ENCODE peak calls at places on chromosomes 13 and 19, in eight cellular contexts. One of them, this sample, is unnamed.

GRCh38 chr19:2661615-2662014 is 40.9 kb downstream of the GNG7 start:
- DNase-seq in AML-193: peak
- DNase-seq in PC-3: peak
- DNase-seq in stimulated activated CD4-positive, alpha-beta T cell treated with anti-CD3 and anti-CD28 coated beads, Interleukin-1b, Interleukin-23, amount 100 ng/mL, for 4 hours: no peak
- DNase-seq in activated B cell treated with CpG ODN at 0.5 μM for 24 hours: no peak
- DNase-seq in psoas muscle: no peak
- DNase-seq in T-helper 2 cell: no peak
- DNase-seq in ovary: no peak
- DNase-seq in this sample: no peak

GRCh38 chr13:98782654-98783053 is 30.2 kb upstream of the SLC15A1 start:
- DNase-seq in AML-193: no peak
- DNase-seq in PC-3: no peak
- DNase-seq in stimulated activated CD4-positive, alpha-beta T cell treated with anti-CD3 and anti-CD28 coated beads, Interleukin-1b, Interleukin-23, amount 100 ng/mL, for 4 hours: no peak
- DNase-seq in activated B cell treated with CpG ODN at 0.5 μM for 24 hours: no peak
- DNase-seq in psoas muscle: no peak
- DNase-seq in T-helper 2 cell: no peak
- DNase-seq in ovary: no peak
- DNase-seq in this sample: no peak

GRCh38 chr19:12985049-12985776 is 10.1 kb upstream of the NFIX start:
- DNase-seq in AML-193: no peak
- DNase-seq in PC-3: no peak
- DNase-seq in stimulated activated CD4-positive, alpha-beta T cell treated with anti-CD3 and anti-CD28 coated beads, Interleukin-1b, Interleukin-23, amount 100 ng/mL, for 4 hours: no peak
- DNase-seq in activated B cell treated with CpG ODN at 0.5 μM for 24 hours: no peak
- DNase-seq in psoas muscle: peak
- DNase-seq in T-helper 2 cell: no peak
- DNase-seq in ovary: no peak
- DNase-seq in this sample: no peak

GRCh38 chr19:4432918-4433506 is 24.6 kb downstream of the UBXN6 start:
- DNase-seq in AML-193: no peak
- DNase-seq in PC-3: no peak
- DNase-seq in stimulated activated CD4-positive, alpha-beta T cell treated with anti-CD3 and anti-CD28 coated beads, Interleukin-1b, Interleukin-23, amount 100 ng/mL, for 4 hours: no peak
- DNase-seq in activated B cell treated with CpG ODN at 0.5 μM for 24 hours: no peak
- DNase-seq in psoas muscle: no peak
- DNase-seq in T-helper 2 cell: no peak
- DNase-seq in ovary: no peak
- DNase-seq in this sample: no peak

GRCh38 chr19:48362716-48363499 is 832 bp downstream of the TMEM143 start:
- DNase-seq in AML-193: peak
- DNase-seq in PC-3: peak
- DNase-seq in stimulated activated CD4-positive, alpha-beta T cell treated with anti-CD3 and anti-CD28 coated beads, Interleukin-1b, Interleukin-23, amount 100 ng/mL, for 4 hours: peak
- DNase-seq in activated B cell treated with CpG ODN at 0.5 μM for 24 hours: peak
- DNase-seq in psoas muscle: peak
- DNase-seq in T-helper 2 cell: peak
- DNase-seq in ovary: peak
- DNase-seq in this sample: peak

GRCh38 chr13:98482476-98483444 is 94.1 kb downstream of the STK24 start:
- DNase-seq in AML-193: no peak
- DNase-seq in PC-3: no peak
- DNase-seq in stimulated activated CD4-positive, alpha-beta T cell treated with anti-CD3 and anti-CD28 coated beads, Interleukin-1b, Interleukin-23, amount 100 ng/mL, for 4 hours: no peak
- DNase-seq in activated B cell treated with CpG ODN at 0.5 μM for 24 hours: no peak
- DNase-seq in psoas muscle: peak
- DNase-seq in T-helper 2 cell: no peak
- DNase-seq in ovary: peak
- DNase-seq in this sample: peak

GRCh38 chr19:10045371-10045770 is 32.1 kb downstream of the RDH8 start:
- DNase-seq in AML-193: no peak
- DNase-seq in PC-3: no peak
- DNase-seq in stimulated activated CD4-positive, alpha-beta T cell treated with anti-CD3 and anti-CD28 coated beads, Interleukin-1b, Interleukin-23, amount 100 ng/mL, for 4 hours: no peak
- DNase-seq in activated B cell treated with CpG ODN at 0.5 μM for 24 hours: no peak
- DNase-seq in psoas muscle: no peak
- DNase-seq in T-helper 2 cell: no peak
- DNase-seq in ovary: no peak
- DNase-seq in this sample: no peak

GRCh38 chr19:45263013-45263412 is 11.9 kb downstream of the MARK4 start:
- DNase-seq in AML-193: no peak
- DNase-seq in PC-3: no peak
- DNase-seq in stimulated activated CD4-positive, alpha-beta T cell treated with anti-CD3 and anti-CD28 coated beads, Interleukin-1b, Interleukin-23, amount 100 ng/mL, for 4 hours: no peak
- DNase-seq in activated B cell treated with CpG ODN at 0.5 μM for 24 hours: no peak
- DNase-seq in psoas muscle: no peak
- DNase-seq in T-helper 2 cell: no peak
- DNase-seq in ovary: no peak
- DNase-seq in this sample: no peak

GRCh38 chr19:31349160-31349881 is at the start of gene TSHZ3:
- DNase-seq in AML-193: peak
- DNase-seq in PC-3: peak
- DNase-seq in stimulated activated CD4-positive, alpha-beta T cell treated with anti-CD3 and anti-CD28 coated beads, Interleukin-1b, Interleukin-23, amount 100 ng/mL, for 4 hours: no peak
- DNase-seq in activated B cell treated with CpG ODN at 0.5 μM for 24 hours: no peak
- DNase-seq in psoas muscle: peak
- DNase-seq in T-helper 2 cell: no peak
- DNase-seq in ovary: peak
- DNase-seq in this sample: peak

GRCh38 chr13:93169980-93170379 is 56.6 kb upstream of the GPC6 start:
- DNase-seq in AML-193: no peak
- DNase-seq in PC-3: peak
- DNase-seq in stimulated activated CD4-positive, alpha-beta T cell treated with anti-CD3 and anti-CD28 coated beads, Interleukin-1b, Interleukin-23, amount 100 ng/mL, for 4 hours: no peak
- DNase-seq in activated B cell treated with CpG ODN at 0.5 μM for 24 hours: no peak
- DNase-seq in psoas muscle: no peak
- DNase-seq in T-helper 2 cell: no peak
- DNase-seq in ovary: no peak
- DNase-seq in this sample: peak

GRCh38 chr13:113754691-113755090 is 4.3 kb upstream of the TMEM255B start:
- DNase-seq in AML-193: no peak
- DNase-seq in PC-3: no peak
- DNase-seq in stimulated activated CD4-positive, alpha-beta T cell treated with anti-CD3 and anti-CD28 coated beads, Interleukin-1b, Interleukin-23, amount 100 ng/mL, for 4 hours: no peak
- DNase-seq in activated B cell treated with CpG ODN at 0.5 μM for 24 hours: no peak
- DNase-seq in psoas muscle: no peak
- DNase-seq in T-helper 2 cell: no peak
- DNase-seq in ovary: no peak
- DNase-seq in this sample: no peak

GRCh38 chr19:49272204-49272603 is 52.8 kb downstream of the SLC6A16 start:
- DNase-seq in AML-193: no peak
- DNase-seq in PC-3: peak
- DNase-seq in stimulated activated CD4-positive, alpha-beta T cell treated with anti-CD3 and anti-CD28 coated beads, Interleukin-1b, Interleukin-23, amount 100 ng/mL, for 4 hours: no peak
- DNase-seq in activated B cell treated with CpG ODN at 0.5 μM for 24 hours: no peak
- DNase-seq in psoas muscle: no peak
- DNase-seq in T-helper 2 cell: no peak
- DNase-seq in ovary: no peak
- DNase-seq in this sample: peak

GRCh38 chr13:112771139-112771876 is 81.5 kb downstream of the ATP11A start:
- DNase-seq in AML-193: no peak
- DNase-seq in PC-3: no peak
- DNase-seq in stimulated activated CD4-positive, alpha-beta T cell treated with anti-CD3 and anti-CD28 coated beads, Interleukin-1b, Interleukin-23, amount 100 ng/mL, for 4 hours: no peak
- DNase-seq in activated B cell treated with CpG ODN at 0.5 μM for 24 hours: no peak
- DNase-seq in psoas muscle: no peak
- DNase-seq in T-helper 2 cell: no peak
- DNase-seq in ovary: no peak
- DNase-seq in this sample: no peak

GRCh38 chr19:45542234-45542668 is 35.0 kb downstream of the VASP start:
- DNase-seq in AML-193: no peak
- DNase-seq in PC-3: peak
- DNase-seq in stimulated activated CD4-positive, alpha-beta T cell treated with anti-CD3 and anti-CD28 coated beads, Interleukin-1b, Interleukin-23, amount 100 ng/mL, for 4 hours: no peak
- DNase-seq in activated B cell treated with CpG ODN at 0.5 μM for 24 hours: no peak
- DNase-seq in psoas muscle: no peak
- DNase-seq in T-helper 2 cell: no peak
- DNase-seq in ovary: no peak
- DNase-seq in this sample: no peak

GRCh38 chr19:46656541-46656940 is 4.4 kb downstream of the DACT3 start:
- DNase-seq in AML-193: no peak
- DNase-seq in PC-3: no peak
- DNase-seq in stimulated activated CD4-positive, alpha-beta T cell treated with anti-CD3 and anti-CD28 coated beads, Interleukin-1b, Interleukin-23, amount 100 ng/mL, for 4 hours: no peak
- DNase-seq in activated B cell treated with CpG ODN at 0.5 μM for 24 hours: no peak
- DNase-seq in psoas muscle: no peak
- DNase-seq in T-helper 2 cell: no peak
- DNase-seq in ovary: no peak
- DNase-seq in this sample: no peak

GRCh38 chr13:32791545-32792172 is 205.4 kb downstream of the PDS5B start:
- DNase-seq in AML-193: no peak
- DNase-seq in PC-3: peak
- DNase-seq in stimulated activated CD4-positive, alpha-beta T cell treated with anti-CD3 and anti-CD28 coated beads, Interleukin-1b, Interleukin-23, amount 100 ng/mL, for 4 hours: no peak
- DNase-seq in activated B cell treated with CpG ODN at 0.5 μM for 24 hours: no peak
- DNase-seq in psoas muscle: no peak
- DNase-seq in T-helper 2 cell: no peak
- DNase-seq in ovary: no peak
- DNase-seq in this sample: no peak

GRCh38 chr19:6470173-6470572 is 6.1 kb downstream of the CRB3 start:
- DNase-seq in AML-193: no peak
- DNase-seq in PC-3: no peak
- DNase-seq in stimulated activated CD4-positive, alpha-beta T cell treated with anti-CD3 and anti-CD28 coated beads, Interleukin-1b, Interleukin-23, amount 100 ng/mL, for 4 hours: no peak
- DNase-seq in activated B cell treated with CpG ODN at 0.5 μM for 24 hours: no peak
- DNase-seq in psoas muscle: no peak
- DNase-seq in T-helper 2 cell: no peak
- DNase-seq in ovary: no peak
- DNase-seq in this sample: no peak

GRCh38 chr19:29677001-29677781 is 11.9 kb downstream of the PLEKHF1 start:
- DNase-seq in AML-193: no peak
- DNase-seq in PC-3: no peak
- DNase-seq in stimulated activated CD4-positive, alpha-beta T cell treated with anti-CD3 and anti-CD28 coated beads, Interleukin-1b, Interleukin-23, amount 100 ng/mL, for 4 hours: no peak
- DNase-seq in activated B cell treated with CpG ODN at 0.5 μM for 24 hours: no peak
- DNase-seq in psoas muscle: no peak
- DNase-seq in T-helper 2 cell: no peak
- DNase-seq in ovary: no peak
- DNase-seq in this sample: no peak

GRCh38 chr13:113398963-113399754 is 35.2 kb upstream of the GRTP1 start:
- DNase-seq in AML-193: no peak
- DNase-seq in PC-3: no peak
- DNase-seq in stimulated activated CD4-positive, alpha-beta T cell treated with anti-CD3 and anti-CD28 coated beads, Interleukin-1b, Interleukin-23, amount 100 ng/mL, for 4 hours: no peak
- DNase-seq in activated B cell treated with CpG ODN at 0.5 μM for 24 hours: no peak
- DNase-seq in psoas muscle: no peak
- DNase-seq in T-helper 2 cell: no peak
- DNase-seq in ovary: no peak
- DNase-seq in this sample: no peak

GRCh38 chr19:46733693-46734240 is 12.1 kb upstream of the FKRP start:
- DNase-seq in AML-193: no peak
- DNase-seq in PC-3: no peak
- DNase-seq in stimulated activated CD4-positive, alpha-beta T cell treated with anti-CD3 and anti-CD28 coated beads, Interleukin-1b, Interleukin-23, amount 100 ng/mL, for 4 hours: no peak
- DNase-seq in activated B cell treated with CpG ODN at 0.5 μM for 24 hours: no peak
- DNase-seq in psoas muscle: no peak
- DNase-seq in T-helper 2 cell: no peak
- DNase-seq in ovary: no peak
- DNase-seq in this sample: no peak

GRCh38 chr13:102693781-102694180 is 1.1 kb downstream of the METTL21C start:
- DNase-seq in AML-193: no peak
- DNase-seq in PC-3: peak
- DNase-seq in stimulated activated CD4-positive, alpha-beta T cell treated with anti-CD3 and anti-CD28 coated beads, Interleukin-1b, Interleukin-23, amount 100 ng/mL, for 4 hours: no peak
- DNase-seq in activated B cell treated with CpG ODN at 0.5 μM for 24 hours: no peak
- DNase-seq in psoas muscle: no peak
- DNase-seq in T-helper 2 cell: no peak
- DNase-seq in ovary: no peak
- DNase-seq in this sample: no peak

GRCh38 chr13:72255908-72256307 is 388.9 kb upstream of the DACH1 start:
- DNase-seq in AML-193: peak
- DNase-seq in PC-3: peak
- DNase-seq in stimulated activated CD4-positive, alpha-beta T cell treated with anti-CD3 and anti-CD28 coated beads, Interleukin-1b, Interleukin-23, amount 100 ng/mL, for 4 hours: no peak
- DNase-seq in activated B cell treated with CpG ODN at 0.5 μM for 24 hours: no peak
- DNase-seq in psoas muscle: no peak
- DNase-seq in T-helper 2 cell: no peak
- DNase-seq in ovary: no peak
- DNase-seq in this sample: peak

GRCh38 chr19:46297700-46298476 is 1.0 kb downstream of the HIF3A start:
- DNase-seq in AML-193: no peak
- DNase-seq in PC-3: no peak
- DNase-seq in stimulated activated CD4-positive, alpha-beta T cell treated with anti-CD3 and anti-CD28 coated beads, Interleukin-1b, Interleukin-23, amount 100 ng/mL, for 4 hours: no peak
- DNase-seq in activated B cell treated with CpG ODN at 0.5 μM for 24 hours: no peak
- DNase-seq in psoas muscle: peak
- DNase-seq in T-helper 2 cell: no peak
- DNase-seq in ovary: peak
- DNase-seq in this sample: no peak

GRCh38 chr13:21033866-21034601 is 27.4 kb downstream of the LATS2 start:
- DNase-seq in AML-193: no peak
- DNase-seq in PC-3: peak
- DNase-seq in stimulated activated CD4-positive, alpha-beta T cell treated with anti-CD3 and anti-CD28 coated beads, Interleukin-1b, Interleukin-23, amount 100 ng/mL, for 4 hours: no peak
- DNase-seq in activated B cell treated with CpG ODN at 0.5 μM for 24 hours: no peak
- DNase-seq in psoas muscle: no peak
- DNase-seq in T-helper 2 cell: no peak
- DNase-seq in ovary: no peak
- DNase-seq in this sample: no peak

GRCh38 chr13:114056205-114057013 is 76.0 kb downstream of the RASA3 start:
- DNase-seq in AML-193: no peak
- DNase-seq in PC-3: no peak
- DNase-seq in stimulated activated CD4-positive, alpha-beta T cell treated with anti-CD3 and anti-CD28 coated beads, Interleukin-1b, Interleukin-23, amount 100 ng/mL, for 4 hours: no peak
- DNase-seq in activated B cell treated with CpG ODN at 0.5 μM for 24 hours: no peak
- DNase-seq in psoas muscle: no peak
- DNase-seq in T-helper 2 cell: no peak
- DNase-seq in ovary: no peak
- DNase-seq in this sample: no peak

GRCh38 chr13:23622991-23623390 is 52.8 kb downstream of the TNFRSF19 start:
- DNase-seq in AML-193: no peak
- DNase-seq in PC-3: no peak
- DNase-seq in stimulated activated CD4-positive, alpha-beta T cell treated with anti-CD3 and anti-CD28 coated beads, Interleukin-1b, Interleukin-23, amount 100 ng/mL, for 4 hours: no peak
- DNase-seq in activated B cell treated with CpG ODN at 0.5 μM for 24 hours: no peak
- DNase-seq in psoas muscle: no peak
- DNase-seq in T-helper 2 cell: no peak
- DNase-seq in ovary: no peak
- DNase-seq in this sample: no peak

GRCh38 chr13:23458972-23459371 is 25.5 kb upstream of the SACS start:
- DNase-seq in AML-193: no peak
- DNase-seq in PC-3: no peak
- DNase-seq in stimulated activated CD4-positive, alpha-beta T cell treated with anti-CD3 and anti-CD28 coated beads, Interleukin-1b, Interleukin-23, amount 100 ng/mL, for 4 hours: no peak
- DNase-seq in activated B cell treated with CpG ODN at 0.5 μM for 24 hours: no peak
- DNase-seq in psoas muscle: no peak
- DNase-seq in T-helper 2 cell: no peak
- DNase-seq in ovary: no peak
- DNase-seq in this sample: no peak

GRCh38 chr19:8161135-8161646 is 11.8 kb upstream of the FBN3 start:
- DNase-seq in AML-193: no peak
- DNase-seq in PC-3: peak
- DNase-seq in stimulated activated CD4-positive, alpha-beta T cell treated with anti-CD3 and anti-CD28 coated beads, Interleukin-1b, Interleukin-23, amount 100 ng/mL, for 4 hours: no peak
- DNase-seq in activated B cell treated with CpG ODN at 0.5 μM for 24 hours: no peak
- DNase-seq in psoas muscle: no peak
- DNase-seq in T-helper 2 cell: no peak
- DNase-seq in ovary: no peak
- DNase-seq in this sample: no peak

GRCh38 chr13:41029629-41030028 is 10.5 kb upstream of the ELF1 start:
- DNase-seq in AML-193: peak
- DNase-seq in PC-3: peak
- DNase-seq in stimulated activated CD4-positive, alpha-beta T cell treated with anti-CD3 and anti-CD28 coated beads, Interleukin-1b, Interleukin-23, amount 100 ng/mL, for 4 hours: no peak
- DNase-seq in activated B cell treated with CpG ODN at 0.5 μM for 24 hours: no peak
- DNase-seq in psoas muscle: no peak
- DNase-seq in T-helper 2 cell: no peak
- DNase-seq in ovary: no peak
- DNase-seq in this sample: no peak

GRCh38 chr13:110410906-110411305 is 103.8 kb downstream of the COL4A2 start:
- DNase-seq in AML-193: no peak
- DNase-seq in PC-3: no peak
- DNase-seq in stimulated activated CD4-positive, alpha-beta T cell treated with anti-CD3 and anti-CD28 coated beads, Interleukin-1b, Interleukin-23, amount 100 ng/mL, for 4 hours: no peak
- DNase-seq in activated B cell treated with CpG ODN at 0.5 μM for 24 hours: no peak
- DNase-seq in psoas muscle: no peak
- DNase-seq in T-helper 2 cell: no peak
- DNase-seq in ovary: no peak
- DNase-seq in this sample: no peak